ENCODE peak calls at places on chromosomes 1 and 21, in six cellular contexts. G is testis, K is transverse colon, P is heart right ventricle, H is mucosa of descending colon, Q is right atrium auricular region. Y is an unnamed sample.

GRCh38 chr21:18411565-18411964 is 8.0 kb upstream of the TMPRSS15 start:
- DNase-seq in P (no peak), G (no peak), K (no peak), Q (no peak), H (no peak), Y (no peak)

GRCh38 chr1:228072658-228073043 is 9.9 kb upstream of the ARF1 start:
- DNase-seq in K (no peak), G (no peak), P (no peak), Q (no peak), H (no peak), Y (no peak)

GRCh38 chr1:30919025-30919881 is 10.7 kb upstream of the SDC3 start:
- DNase-seq in H (no peak), G (peak; percentile 21), Q (peak; percentile 56), P (no peak), K (no peak), Y (peak; percentile 2)

GRCh38 chr1:94828251-94828650 is 8.1 kb downstream of the SLC44A3 start:
- DNase-seq in H (no peak), P (no peak), G (no peak), K (no peak), Q (no peak), Y (no peak)

GRCh38 chr1:32755810-32756159 is 53.2 kb upstream of the SYNC start:
- DNase-seq in P (no peak), H (no peak), Q (no peak), K (no peak), G (no peak), Y (no peak)

GRCh38 chr1:87292684-87293493 is 35.8 kb upstream of the LMO4 start:
- DNase-seq in K (peak; percentile 59), P (no peak), Q (no peak), G (peak; percentile 88), H (peak; percentile 86), Y (no peak)

GRCh38 chr1:87852410-87853202 is 523.9 kb downstream of the LMO4 start:
- DNase-seq in G (no peak), H (peak; percentile 64), P (no peak), K (peak; percentile 18), Q (no peak), Y (no peak)

GRCh38 chr1:12477936-12478611 is 139.9 kb downstream of the DHRS3 start:
- DNase-seq in G (peak; percentile 87), P (peak; percentile 75), K (peak; percentile 90), Q (peak; percentile 80), H (peak; percentile 94), Y (peak; percentile 81)

GRCh38 chr1:47693115-47693514 is 255.3 kb downstream of the FOXD2 start:
- DNase-seq in Q (peak; percentile 11), K (no peak), G (no peak), H (peak; percentile 1), P (no peak), Y (no peak)

GRCh38 chr1:20216574-20216973 is 30.3 kb upstream of the PLA2G2C start:
- DNase-seq in H (peak; percentile 55), Q (no peak), K (peak; percentile 29), P (no peak), G (no peak), Y (no peak)

GRCh38 chr1:157154940-157155514 is 16.8 kb upstream of the ETV3 start:
- DNase-seq in K (peak; percentile 86), P (peak; percentile 37), G (peak; percentile 70), H (peak; percentile 87), Q (peak; percentile 67), Y (no peak)

GRCh38 chr1:226714148-226714547 is 24.9 kb downstream of the ITPKB start:
- DNase-seq in K (no peak), H (no peak), G (no peak), P (no peak), Q (no peak), Y (no peak)

GRCh38 chr1:160534823-160535605 is 12.0 kb upstream of the SLAMF6 start:
- DNase-seq in G (no peak), K (no peak), Q (no peak), P (no peak), H (no peak), Y (no peak)

GRCh38 chr21:32499249-32500055 is 85.9 kb downstream of the TCP10L start:
- DNase-seq in G (no peak), H (no peak), K (no peak), P (no peak), Q (no peak), Y (no peak)

GRCh38 chr1:184078564-184079107 is 27.1 kb downstream of the TSEN15 start:
- DNase-seq in G (no peak), H (no peak), P (no peak), Q (no peak), K (no peak), Y (no peak)

GRCh38 chr1:152774875-152775274 is at the start of gene LCE1F:
- DNase-seq in Q (no peak), G (no peak), K (no peak), H (no peak), P (no peak), Y (no peak)

GRCh38 chr1:212561501-212561931 is 47.0 kb upstream of the ATF3 start:
- DNase-seq in G (no peak), K (no peak), Q (no peak), P (no peak), H (no peak), Y (no peak)

GRCh38 chr1:230322421-230322756 is 103.7 kb downstream of the PGBD5 start:
- DNase-seq in K (no peak), G (no peak), Q (no peak), P (no peak), H (no peak), Y (no peak)

GRCh38 chr1:47575855-47576757 is 138.3 kb downstream of the FOXD2 start:
- DNase-seq in K (no peak), H (no peak), P (no peak), Q (no peak), G (no peak), Y (no peak)

GRCh38 chr21:37407719-37408455 is 41.3 kb downstream of the DYRK1A start:
- DNase-seq in H (no peak), Q (no peak), K (no peak), G (no peak), P (no peak), Y (no peak)

DNA sequence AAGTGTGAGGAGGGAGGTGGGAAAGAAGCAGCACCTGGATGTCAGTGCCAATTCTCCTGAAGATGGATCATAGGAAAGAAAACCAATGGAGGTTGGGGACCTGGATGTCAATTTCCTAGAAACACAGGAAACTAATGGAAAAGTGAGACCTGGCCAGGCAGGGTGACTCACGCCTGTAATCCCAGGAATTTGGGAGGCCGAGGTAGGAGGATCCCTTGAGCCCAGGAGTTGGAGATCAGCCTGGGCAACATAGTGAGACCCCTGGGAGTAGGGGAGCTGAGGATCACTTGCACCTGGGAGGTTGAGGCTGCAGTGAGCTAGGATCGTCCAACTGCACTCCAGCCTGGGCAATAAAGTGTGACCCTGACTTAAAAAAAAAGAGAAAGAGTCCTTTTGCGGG is 21.4 kb upstream of the SLC9A1 start:
- DNase-seq in Q (no peak), K (no peak), P (no peak), G (no peak), H (no peak), Y (no peak)
- H3K9me3 ChIP-seq in Q (no peaks in the 10 kb centered on the region), K (no peaks in the 10 kb centered on the region), P (no peaks in the 10 kb centered on the region), G (no peaks in the 10 kb centered on the region), H (no peaks in the 10 kb centered on the region), Y (no peaks in the 10 kb centered on the region)

GRCh38 chr1:42422672-42423236 is 33.1 kb downstream of the ZMYND12 start:
- DNase-seq in K (no peak), P (peak; percentile 10), G (no peak), H (no peak), Q (no peak), Y (no peak)

GRCh38 chr1:42418516-42418915 is 37.3 kb downstream of the ZMYND12 start:
- DNase-seq in Q (no peak), H (no peak), G (no peak), K (no peak), P (no peak), Y (no peak)

GRCh38 chr1:42419449-42419848 is 36.4 kb downstream of the ZMYND12 start:
- DNase-seq in G (no peak), K (peak; percentile 22), Q (no peak), H (no peak), P (peak; percentile 44), Y (no peak)

GRCh38 chr1:42420911-42421585 is 34.8 kb downstream of the ZMYND12 start:
- DNase-seq in G (peak; percentile 59), Q (no peak), P (peak; percentile 18), H (peak; percentile 70), K (peak; percentile 58), Y (peak; percentile 58)

DNA sequence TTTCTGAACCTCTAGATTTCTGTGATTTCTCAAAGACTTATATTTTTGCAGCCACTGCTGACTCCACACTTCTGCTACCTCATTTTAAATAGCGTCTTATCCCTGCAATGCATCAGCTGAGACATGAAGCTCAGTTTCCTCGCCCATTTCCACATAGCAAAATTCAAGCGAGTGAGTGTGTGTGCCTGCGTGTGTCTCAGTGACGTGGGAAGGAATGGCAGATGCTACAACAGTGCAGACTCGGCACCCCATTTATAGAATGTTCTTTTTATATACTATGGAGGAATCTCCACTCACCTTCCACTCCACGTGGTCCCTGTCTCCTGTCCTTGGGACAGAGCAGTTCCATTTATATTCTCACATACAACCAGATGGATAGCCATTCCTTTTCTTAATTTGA is 35.7 kb downstream of the ZMYND12 start:
- DNase-seq in Q (no peak), K (no peak), H (no peak), G (no peak), P (no peak), Y (no peak)
- H3K4me3 ChIP-seq in Q (no peak overlapping the region), K (no peak overlapping the region), H (no peak overlapping the region), G (no peak overlapping the region), P (no peak overlapping the region), Y (no peak overlapping the region)

DNA sequence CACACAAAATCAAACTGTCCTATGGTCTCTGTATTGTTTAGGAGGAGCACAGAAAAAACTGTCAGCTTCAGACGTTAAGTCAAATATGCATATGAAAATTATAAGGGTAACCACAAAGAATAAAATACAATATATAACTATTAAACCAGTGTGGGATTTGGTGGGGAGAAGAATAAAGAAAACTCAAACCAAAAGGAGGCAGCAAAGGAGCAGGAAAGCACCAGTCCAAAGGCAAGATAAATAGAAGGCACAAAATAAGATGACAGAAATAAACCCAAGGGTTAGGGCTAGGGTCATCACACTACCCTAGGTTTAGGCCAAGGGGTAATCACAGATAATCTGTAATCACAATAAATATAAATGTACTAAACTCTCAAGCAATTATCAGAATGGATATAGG is 32.8 kb downstream of the DLGAP3 start:
- DNase-seq in P (no peak), H (no peak), Q (no peak), K (no peak), G (no peak), Y (no peak)
- TF ChIP-seq CTCF in P (no peak), H (no peak), Q (no peak), K (no peak), G (no peak), Y (no peak)

DNA sequence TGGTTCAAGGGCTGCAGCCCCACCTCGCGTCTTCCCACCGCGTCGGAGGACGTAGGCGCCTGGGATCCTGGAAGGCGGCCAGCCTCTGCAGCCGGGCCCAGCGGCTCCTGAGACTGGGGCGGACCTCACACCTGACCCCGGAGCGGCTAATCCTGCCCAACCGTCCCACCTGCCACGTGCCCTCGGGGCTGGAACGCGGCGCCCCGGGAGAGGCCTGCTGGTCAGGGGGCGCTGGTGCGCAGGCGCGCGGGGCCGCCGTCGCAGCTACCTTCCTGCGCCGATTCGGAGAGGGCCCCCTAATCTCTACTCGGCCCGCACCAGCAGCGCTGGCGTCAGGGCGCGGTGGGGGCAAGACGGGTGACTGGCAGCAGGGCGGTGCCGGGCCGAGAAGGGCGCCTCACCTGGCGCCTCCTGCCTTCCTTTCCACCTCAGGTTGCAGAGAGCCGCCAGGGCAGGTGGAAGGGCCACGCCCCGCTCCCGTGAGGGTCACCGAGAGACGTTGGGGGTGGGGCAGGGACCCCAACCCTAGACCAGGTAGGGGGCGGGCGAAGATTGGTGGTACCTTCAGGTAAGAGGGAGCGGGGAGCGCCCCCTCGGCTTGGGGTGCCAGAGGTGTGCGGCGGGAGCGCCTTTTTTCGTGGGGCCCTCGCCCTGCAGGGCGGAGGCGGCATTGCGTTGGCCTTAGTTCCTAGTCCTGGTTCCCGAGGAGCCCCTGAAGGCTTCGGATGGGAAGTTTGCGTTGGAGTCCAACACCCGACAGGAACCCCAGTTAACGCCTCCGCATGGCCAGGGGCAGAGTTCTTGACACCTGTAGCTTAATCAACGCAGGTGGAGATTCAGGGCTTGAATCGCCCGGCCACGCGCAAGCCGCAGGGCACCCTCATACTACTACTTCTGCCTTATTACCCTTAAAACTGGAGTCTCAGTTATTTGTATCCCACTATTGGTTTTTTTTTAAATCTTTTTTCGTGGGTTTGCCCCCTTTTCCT is at the start of gene TDRD5:
- DNase-seq in P (no peak), Q (no peak), G (peak; percentile 61), K (peak; percentile 69), H (peak; percentile 71), Y (no peak)
- H3K9me3 ChIP-seq in P (no peaks in the 10 kb centered on the region), Q (no peaks in the 10 kb centered on the region), G (no peaks in the 10 kb centered on the region), K (no peaks in the 10 kb centered on the region), H (no peaks in the 10 kb centered on the region), Y (no peaks in the 10 kb centered on the region)